ENCODE peak calls at places on chromosome 9, in seven cellular contexts. Z is SK-N-SH, B is HepG2, P is K562, C is HCT116, K is GM12878, R is H1. Q is an unnamed sample.

GRCh38 chr9:129910628-129911567 is 75.6 kb downstream of the USP20 start:
- DNase-seq in B (no peak), Z (no peak), R (no peak), C (peak), K (no peak), P (peak), Q (no peak)

GRCh38 chr9:87659534-87660419 is 66.1 kb upstream of the CTSL start:
- DNase-seq in K (no peak), B (no peak), C (no peak), R (no peak), P (no peak), Z (no peak), Q (no peak)

GRCh38 chr9:14895806-14896205 is 14.4 kb downstream of the FREM1 start:
- DNase-seq in C (no peak), R (no peak), B (no peak), Z (no peak), P (no peak), K (no peak), Q (no peak)

GRCh38 chr9:13078164-13078563 is 201.3 kb downstream of the MPDZ start:
- DNase-seq in R (no peak), B (no peak), P (no peak), C (no peak), K (no peak), Z (no peak), Q (no peak)

GRCh38 chr9:13728121-13728520 is 448.6 kb upstream of the MPDZ start:
- DNase-seq in K (no peak), Z (no peak), C (no peak), R (no peak), P (no peak), B (no peak), Q (no peak)

GRCh38 chr9:75918154-75918553 is 27.7 kb downstream of the PCSK5 start:
- DNase-seq in B (no peak), Z (no peak), C (peak), P (no peak), R (no peak), K (no peak), Q (no peak)

GRCh38 chr9:2884308-2884707 is 40.4 kb upstream of the PUM3 start:
- DNase-seq in B (no peak), P (no peak), C (no peak), R (no peak), Z (no peak), K (no peak), Q (no peak)

GRCh38 chr9:99962685-99963261 is 56.3 kb downstream of the STX17 start:
- DNase-seq in B (no peak), Z (no peak), C (no peak), R (no peak), K (peak), P (no peak), Q (no peak)

GRCh38 chr9:17462869-17463464 is 115.9 kb upstream of the SH3GL2 start:
- DNase-seq in C (no peak), R (no peak), Z (peak), K (no peak), P (peak), B (peak), Q (peak)

GRCh38 chr9:115369322-115369957 is 251.5 kb upstream of the TNC start:
- DNase-seq in C (no peak), R (no peak), B (no peak), Z (peak), P (no peak), K (no peak), Q (no peak)

GRCh38 chr9:75033789-75034473 is 5.8 kb upstream of the CARNMT1 start:
- DNase-seq in Z (no peak), B (no peak), R (no peak), C (no peak), K (no peak), P (no peak), Q (no peak)

GRCh38 chr9:8860925-8861324 is 1061.3 kb upstream of the DMAC1 start:
- DNase-seq in B (no peak), Z (no peak), R (no peak), P (no peak), C (no peak), K (no peak), Q (no peak)

GRCh38 chr9:93206576-93207155 is 22.7 kb downstream of the WNK2 start:
- DNase-seq in R (no peak), P (no peak), K (no peak), C (no peak), Z (no peak), B (no peak), Q (no peak)

GRCh38 chr9:12784461-12785250 is 9.8 kb downstream of the LURAP1L start:
- DNase-seq in R (no peak), C (peak), K (no peak), Z (no peak), P (no peak), B (peak), Q (peak)

GRCh38 chr9:134320195-134320885 is 5.9 kb upstream of the RXRA start:
- DNase-seq in P (no peak), R (no peak), K (no peak), B (no peak), Z (no peak), C (no peak), Q (no peak)

GRCh38 chr9:71748280-71748743 is 20.0 kb downstream of the CEMIP2 start:
- DNase-seq in B (no peak), R (no peak), K (no peak), Z (no peak), P (no peak), C (no peak), Q (no peak)

DNA sequence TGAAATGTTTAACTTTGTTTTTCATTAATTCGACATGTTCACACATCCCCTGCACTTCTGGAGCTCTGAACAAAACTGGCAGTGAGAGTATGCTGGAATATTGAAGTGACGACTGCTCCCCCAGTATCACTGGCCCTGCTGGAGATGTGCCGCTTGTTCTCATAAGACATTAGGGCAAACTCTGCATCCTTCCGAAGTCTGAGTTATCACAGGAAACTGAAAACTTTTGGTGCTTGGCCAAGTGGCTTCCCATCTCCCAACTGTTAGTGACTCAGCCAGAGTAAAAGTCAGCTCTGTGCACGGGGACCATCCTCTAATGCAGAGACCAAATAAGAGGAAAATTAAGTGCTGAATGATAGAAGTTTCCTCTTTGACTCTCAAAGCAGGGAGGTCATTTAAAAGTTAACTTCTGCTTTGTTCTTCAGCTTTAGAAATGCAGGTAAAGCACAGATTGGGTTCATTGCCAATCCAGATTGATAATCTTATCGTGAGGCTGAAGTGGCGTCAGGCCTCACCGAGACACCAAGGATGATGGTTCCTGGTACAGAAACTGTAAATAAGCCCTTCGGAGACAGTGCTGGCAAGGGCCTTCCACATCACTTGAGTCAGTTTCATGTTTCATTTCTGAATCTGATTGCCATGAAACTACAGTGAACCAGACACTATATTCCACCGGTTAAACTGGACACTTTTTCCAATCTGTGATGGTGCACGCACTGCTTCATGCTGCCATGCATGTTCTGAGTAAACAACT is 336.4 kb downstream of the GLIS3 start:
- DNase-seq in Z (no peak), B (no peak), P (no peak), R (no peak), C (no peak), K (no peak), Q (no peak)
- TF ChIP-seq JUND in Z (peak), B (no peak), P (no peak), R (no peak), C (no peak), K (no peak), Q (no peak)

GRCh38 chr9:92146610-92147009 is 31.4 kb upstream of the SPTLC1 start:
- DNase-seq in B (no peak), R (no peak), P (no peak), C (no peak), K (no peak), Z (no peak), Q (no peak)
- TF ChIP-seq JUND in B (no peak), R (no peak), P (no peak), C (no peak), K (no peak), Z (no peak), Q (no peak)

GRCh38 chr9:86286278-86286677 is 3.9 kb upstream of the ISCA1 start:
- DNase-seq in B (no peak), R (no peak), Z (no peak), C (no peak), P (peak), K (no peak), Q (no peak)
- TF ChIP-seq JUND in B (no peak), R (no peak), Z (no peak), C (no peak), P (peak), K (no peak), Q (no peak)

DNA sequence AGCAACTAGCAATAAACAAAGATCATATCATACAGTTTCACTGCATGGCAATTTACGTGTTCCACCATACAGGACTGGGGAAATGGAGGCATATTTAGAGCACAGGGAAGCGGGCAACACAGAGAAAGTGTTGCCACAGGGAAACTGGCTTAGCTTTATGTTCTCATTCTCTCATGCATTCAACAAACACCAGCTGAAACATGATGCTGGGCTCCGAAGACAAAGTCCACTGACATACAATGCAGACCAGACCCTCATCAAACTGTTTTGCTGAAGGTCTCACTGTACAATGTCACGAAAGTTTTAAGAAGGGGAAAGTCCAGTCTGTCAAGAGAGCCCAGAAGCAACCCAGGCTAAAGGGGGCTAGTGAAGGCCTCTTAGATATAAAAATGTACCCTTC is 115.1 kb downstream of the MAPKAP1 start:
- DNase-seq in P (no peak), C (no peak), Z (no peak), R (no peak), B (peak), K (no peak), Q (no peak)
- TF ChIP-seq JUND in P (no peak), C (no peak), Z (no peak), R (no peak), B (no peak), K (no peak), Q (no peak)

DNA sequence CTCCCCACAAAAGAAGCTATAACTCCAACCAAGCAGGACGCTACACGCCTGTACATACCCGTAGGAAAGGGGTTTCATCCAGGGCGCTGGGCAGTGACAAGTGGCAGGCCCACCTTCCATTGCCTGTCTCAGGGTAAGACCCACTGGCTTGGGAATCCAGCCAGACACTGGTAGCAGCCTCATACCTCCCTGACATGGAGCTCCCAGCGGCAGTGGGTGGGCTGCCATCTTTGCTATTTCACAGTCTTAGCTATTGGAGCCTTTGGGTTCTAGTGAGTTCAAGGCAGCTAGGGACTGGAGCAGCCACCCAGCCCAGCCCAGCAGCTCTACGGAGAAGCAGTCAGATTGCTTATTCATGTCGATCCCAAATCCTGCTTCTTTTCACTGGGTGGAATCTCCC is 3.4 kb upstream of the IFNA10 start:
- DNase-seq in P (no peak), R (no peak), B (no peak), C (no peak), Z (no peak), K (no peak), Q (no peak)
- TF ChIP-seq JUND in P (no peak), R (no peak), B (no peak), C (no peak), Z (no peak), K (no peak), Q (no peak)

GRCh38 chr9:123807241-123807640 is 122.7 kb downstream of the DENND1A start:
- DNase-seq in B (no peak), R (no peak), P (no peak), C (no peak), K (no peak), Z (no peak), Q (no peak)

GRCh38 chr9:123806829-123807228 is 123.1 kb downstream of the DENND1A start:
- DNase-seq in P (no peak), K (no peak), R (no peak), B (no peak), Z (no peak), C (no peak), Q (no peak)
- TF ChIP-seq JUND in P (no peak), K (no peak), R (no peak), B (no peak), Z (no peak), C (no peak), Q (no peak)